ENCODE peak calls at places on chromosomes 16 and 17, in six cellular contexts. One of them, this sample, is unnamed.

GRCh38 chr17:16583781-16584180 is 14.8 kb upstream of the ZNF287 start:
- DNase-seq in RWPE1: no peak
- DNase-seq in GM13977: no peak
- DNase-seq in heart right ventricle: no peak
- DNase-seq in CD8-positive, alpha-beta T cell: no peak
- DNase-seq in tibial nerve: no peak
- DNase-seq in this sample: no peak

GRCh38 chr16:7351572-7351971 is 18.9 kb downstream of the RBFOX1 start:
- DNase-seq in heart right ventricle: no peak
- DNase-seq in RWPE1: no peak
- DNase-seq in CD8-positive, alpha-beta T cell: no peak
- DNase-seq in tibial nerve: no peak
- DNase-seq in GM13977: no peak
- DNase-seq in this sample: no peak

GRCh38 chr16:10965440-10966039 is 21.2 kb downstream of the CLEC16A start:
- DNase-seq in tibial nerve: no peak
- DNase-seq in RWPE1: no peak
- DNase-seq in heart right ventricle: no peak
- DNase-seq in CD8-positive, alpha-beta T cell: no peak
- DNase-seq in GM13977: peak; percentile 64
- DNase-seq in this sample: no peak

GRCh38 chr17:1067282-1067956 is 70.5 kb downstream of the TIMM22 start:
- DNase-seq in CD8-positive, alpha-beta T cell: no peak
- DNase-seq in RWPE1: peak; percentile 97
- DNase-seq in heart right ventricle: peak; percentile 52
- DNase-seq in tibial nerve: no peak
- DNase-seq in GM13977: no peak
- DNase-seq in this sample: peak; percentile 95

GRCh38 chr17:410674-411401 is 58.2 kb upstream of the RPH3AL start:
- DNase-seq in GM13977: no peak
- DNase-seq in heart right ventricle: no peak
- DNase-seq in CD8-positive, alpha-beta T cell: peak; percentile 95
- DNase-seq in RWPE1: no peak
- DNase-seq in tibial nerve: no peak
- DNase-seq in this sample: no peak

GRCh38 chr16:85080923-85081498 is 31.3 kb downstream of the CIBAR2 start:
- DNase-seq in GM13977: no peak
- DNase-seq in tibial nerve: no peak
- DNase-seq in RWPE1: no peak
- DNase-seq in heart right ventricle: no peak
- DNase-seq in CD8-positive, alpha-beta T cell: no peak
- DNase-seq in this sample: no peak

GRCh38 chr17:37261286-37261685 is 114.5 kb upstream of the C17orf78 start:
- DNase-seq in heart right ventricle: no peak
- DNase-seq in CD8-positive, alpha-beta T cell: no peak
- DNase-seq in tibial nerve: no peak
- DNase-seq in RWPE1: no peak
- DNase-seq in GM13977: no peak
- DNase-seq in this sample: no peak

GRCh38 chr17:58913552-58913951 is 157.9 kb downstream of the PPM1E start:
- DNase-seq in tibial nerve: no peak
- DNase-seq in CD8-positive, alpha-beta T cell: no peak
- DNase-seq in GM13977: no peak
- DNase-seq in RWPE1: no peak
- DNase-seq in heart right ventricle: no peak
- DNase-seq in this sample: no peak

GRCh38 chr17:4332296-4332970 is 34.0 kb downstream of the UBE2G1 start:
- DNase-seq in GM13977: no peak
- DNase-seq in heart right ventricle: no peak
- DNase-seq in tibial nerve: no peak
- DNase-seq in RWPE1: peak; percentile 55
- DNase-seq in CD8-positive, alpha-beta T cell: no peak
- DNase-seq in this sample: peak; percentile 23

GRCh38 chr17:32335647-32336046 is 6.3 kb downstream of the C17orf75 start:
- DNase-seq in tibial nerve: no peak
- DNase-seq in CD8-positive, alpha-beta T cell: no peak
- DNase-seq in GM13977: no peak
- DNase-seq in heart right ventricle: no peak
- DNase-seq in RWPE1: no peak
- DNase-seq in this sample: no peak

GRCh38 chr17:49298371-49298976 is 63.6 kb downstream of the ZNF652 start:
- DNase-seq in CD8-positive, alpha-beta T cell: no peak
- DNase-seq in RWPE1: no peak
- DNase-seq in GM13977: no peak
- DNase-seq in tibial nerve: no peak
- DNase-seq in heart right ventricle: no peak
- DNase-seq in this sample: no peak

GRCh38 chr16:27759947-27760844 is 210.3 kb downstream of the KATNIP start:
- DNase-seq in GM13977: no peak
- DNase-seq in tibial nerve: no peak
- DNase-seq in CD8-positive, alpha-beta T cell: no peak
- DNase-seq in RWPE1: no peak
- DNase-seq in heart right ventricle: no peak
- DNase-seq in this sample: no peak

GRCh38 chr16:85357924-85358505 is 245.7 kb upstream of the CIBAR2 start:
- DNase-seq in heart right ventricle: no peak
- DNase-seq in CD8-positive, alpha-beta T cell: no peak
- DNase-seq in tibial nerve: no peak
- DNase-seq in GM13977: no peak
- DNase-seq in RWPE1: no peak
- DNase-seq in this sample: no peak

GRCh38 chr16:21653571-21653970 is 1.2 kb upstream of the IGSF6 start:
- DNase-seq in heart right ventricle: no peak
- DNase-seq in RWPE1: no peak
- DNase-seq in GM13977: no peak
- DNase-seq in CD8-positive, alpha-beta T cell: no peak
- DNase-seq in tibial nerve: no peak
- DNase-seq in this sample: no peak

GRCh38 chr16:50810241-50810965 is 68.5 kb downstream of the CYLD start:
- DNase-seq in heart right ventricle: no peak
- DNase-seq in tibial nerve: no peak
- DNase-seq in CD8-positive, alpha-beta T cell: no peak
- DNase-seq in RWPE1: no peak
- DNase-seq in GM13977: no peak
- DNase-seq in this sample: no peak

GRCh38 chr17:27049104-27049784 is 244.7 kb upstream of the WSB1 start:
- DNase-seq in tibial nerve: no peak
- DNase-seq in heart right ventricle: no peak
- DNase-seq in RWPE1: peak; percentile 5
- DNase-seq in CD8-positive, alpha-beta T cell: no peak
- DNase-seq in GM13977: no peak
- DNase-seq in this sample: peak; percentile 79

GRCh38 chr16:73697336-73697735 is 599.3 kb upstream of the PSMD7 start:
- DNase-seq in heart right ventricle: no peak
- DNase-seq in GM13977: no peak
- DNase-seq in RWPE1: peak; percentile 27
- DNase-seq in CD8-positive, alpha-beta T cell: no peak
- DNase-seq in tibial nerve: no peak
- DNase-seq in this sample: peak; percentile 6

GRCh38 chr16:88759245-88759975 is 25.6 kb downstream of the PIEZO1 start:
- DNase-seq in RWPE1: no peak
- DNase-seq in CD8-positive, alpha-beta T cell: peak; percentile 51
- DNase-seq in heart right ventricle: no peak
- DNase-seq in GM13977: no peak
- DNase-seq in tibial nerve: peak; percentile 38
- DNase-seq in this sample: no peak

GRCh38 chr17:79425686-79426085 is 185.2 kb downstream of the RBFOX3 start:
- DNase-seq in RWPE1: no peak
- DNase-seq in GM13977: no peak
- DNase-seq in CD8-positive, alpha-beta T cell: peak; percentile 15
- DNase-seq in heart right ventricle: no peak
- DNase-seq in tibial nerve: no peak
- DNase-seq in this sample: no peak

GRCh38 chr17:35242158-35242804 is 591 bp upstream of the SLFN5 start:
- DNase-seq in GM13977: peak; percentile 87
- DNase-seq in CD8-positive, alpha-beta T cell: peak; percentile 92
- DNase-seq in RWPE1: peak; percentile 91
- DNase-seq in tibial nerve: peak; percentile 29
- DNase-seq in heart right ventricle: peak; percentile 54
- DNase-seq in this sample: peak; percentile 93

GRCh38 chr17:69462010-69462409 is 47.5 kb downstream of the MAP2K6 start:
- DNase-seq in CD8-positive, alpha-beta T cell: no peak
- DNase-seq in heart right ventricle: no peak
- DNase-seq in tibial nerve: no peak
- DNase-seq in RWPE1: no peak
- DNase-seq in GM13977: no peak
- DNase-seq in this sample: no peak

GRCh38 chr16:84931506-84931905 is 79.8 kb downstream of the ZDHHC7 start:
- DNase-seq in CD8-positive, alpha-beta T cell: no peak
- DNase-seq in heart right ventricle: no peak
- DNase-seq in GM13977: no peak
- DNase-seq in RWPE1: no peak
- DNase-seq in tibial nerve: no peak
- DNase-seq in this sample: no peak

GRCh38 chr16:49788505-49788904 is 67.4 kb downstream of the ZNF423 start:
- DNase-seq in RWPE1: no peak
- DNase-seq in heart right ventricle: no peak
- DNase-seq in GM13977: no peak
- DNase-seq in CD8-positive, alpha-beta T cell: no peak
- DNase-seq in tibial nerve: no peak
- DNase-seq in this sample: no peak

GRCh38 chr16:50393461-50394214 is 24.9 kb upstream of the BRD7 start:
- DNase-seq in heart right ventricle: no peak
- DNase-seq in tibial nerve: no peak
- DNase-seq in RWPE1: no peak
- DNase-seq in CD8-positive, alpha-beta T cell: no peak
- DNase-seq in GM13977: no peak
- DNase-seq in this sample: no peak

GRCh38 chr16:88479795-88480760 is 27.0 kb downstream of the ZFPM1 start:
- DNase-seq in CD8-positive, alpha-beta T cell: peak; percentile 72
- DNase-seq in heart right ventricle: no peak
- DNase-seq in tibial nerve: no peak
- DNase-seq in RWPE1: no peak
- DNase-seq in GM13977: peak; percentile 79
- DNase-seq in this sample: no peak

GRCh38 chr16:16791051-16791450 is 412.1 kb downstream of the NPIPA7 start:
- DNase-seq in CD8-positive, alpha-beta T cell: no peak
- DNase-seq in RWPE1: no peak
- DNase-seq in tibial nerve: no peak
- DNase-seq in GM13977: no peak
- DNase-seq in heart right ventricle: no peak
- DNase-seq in this sample: no peak
- TF ChIP-seq CTCF in CD8-positive, alpha-beta T cell: no peak
- TF ChIP-seq CTCF in RWPE1: no peak
- TF ChIP-seq CTCF in tibial nerve: no peak
- TF ChIP-seq CTCF in GM13977: no peak
- TF ChIP-seq CTCF in heart right ventricle: no peak
- TF ChIP-seq CTCF in this sample: no peak

GRCh38 chr17:39704821-39705551 is 5.1 kb downstream of the ERBB2 start:
- DNase-seq in tibial nerve: peak; percentile 28
- DNase-seq in RWPE1: no peak
- DNase-seq in heart right ventricle: no peak
- DNase-seq in CD8-positive, alpha-beta T cell: no peak
- DNase-seq in GM13977: no peak
- DNase-seq in this sample: no peak
- TF ChIP-seq CTCF in tibial nerve: no peak
- TF ChIP-seq CTCF in RWPE1: no peak
- TF ChIP-seq CTCF in heart right ventricle: peak; percentile 11
- TF ChIP-seq CTCF in CD8-positive, alpha-beta T cell: no peak
- TF ChIP-seq CTCF in GM13977: no peak
- TF ChIP-seq CTCF in this sample: no peak

GRCh38 chr17:74011963-74012362 is 191.5 kb upstream of the RPL38 start:
- DNase-seq in RWPE1: no peak
- DNase-seq in tibial nerve: no peak
- DNase-seq in CD8-positive, alpha-beta T cell: no peak
- DNase-seq in heart right ventricle: no peak
- DNase-seq in GM13977: no peak
- DNase-seq in this sample: no peak
- TF ChIP-seq CTCF in RWPE1: no peak
- TF ChIP-seq CTCF in tibial nerve: no peak
- TF ChIP-seq CTCF in CD8-positive, alpha-beta T cell: no peak
- TF ChIP-seq CTCF in heart right ventricle: no peak
- TF ChIP-seq CTCF in GM13977: no peak
- TF ChIP-seq CTCF in this sample: no peak

GRCh38 chr17:43135454-43135819 is 10.3 kb upstream of the BRCA1 start:
- DNase-seq in RWPE1: no peak
- DNase-seq in CD8-positive, alpha-beta T cell: no peak
- DNase-seq in heart right ventricle: no peak
- DNase-seq in tibial nerve: no peak
- DNase-seq in GM13977: no peak
- DNase-seq in this sample: no peak
- TF ChIP-seq CTCF in RWPE1: no peak
- TF ChIP-seq CTCF in CD8-positive, alpha-beta T cell: no peak
- TF ChIP-seq CTCF in heart right ventricle: no peak
- TF ChIP-seq CTCF in tibial nerve: no peak
- TF ChIP-seq CTCF in GM13977: no peak
- TF ChIP-seq CTCF in this sample: no peak

This sample was measured in MCF 10A.